ENCODE peak calls at places on chromosome 16, in four cellular contexts. S is HEK293T, P is HepG2, G is K562. A is an unnamed sample.

GRCh38 chr16:19375561-19376158 is 42.0 kb upstream of the TMC5 start:
- DNase-seq in P (peak; percentile 60), G (peak; percentile 70), S (peak; percentile 70), A (peak; percentile 59)

GRCh38 chr16:83273504-83274173 is 534.1 kb upstream of the HSBP1 start:
- DNase-seq in P (no peak), S (no peak), G (no peak), A (no peak)

GRCh38 chr16:57208926-57209325 is 22.8 kb downstream of the RSPRY1 start:
- DNase-seq in S (no peak), P (no peak), G (no peak), A (no peak)

GRCh38 chr16:8893976-8894690 is 12.0 kb downstream of the LITAFD start:
- DNase-seq in G (no peak), P (no peak), S (no peak), A (no peak)

GRCh38 chr16:48052731-48053130 is 103.1 kb downstream of the ABCC12 start:
- DNase-seq in S (no peak), G (no peak), P (no peak), A (no peak)

GRCh38 chr16:48831081-48831722 is 221.2 kb upstream of the N4BP1 start:
- DNase-seq in P (peak; percentile 10), G (peak; percentile 22), S (peak; percentile 41), A (peak; percentile 61)

GRCh38 chr16:77117687-77118086 is 73.3 kb upstream of the MON1B start:
- DNase-seq in P (no peak), S (no peak), G (no peak), A (no peak)

GRCh38 chr16:54422569-54422978 is 136.0 kb upstream of the IRX3 start:
- DNase-seq in G (no peak), S (no peak), P (no peak), A (no peak)

GRCh38 chr16:19601083-19601976 is 45.8 kb downstream of the VPS35L start:
- DNase-seq in P (peak; percentile 47), G (peak; percentile 51), S (peak; percentile 36), A (no peak)

GRCh38 chr16:74462361-74462760 is 41.1 kb upstream of the CLEC18B start:
- DNase-seq in G (no peak), S (no peak), P (no peak), A (no peak)

GRCh38 chr16:20954574-20954973 is 54.0 kb downstream of the LYRM1 start:
- DNase-seq in S (no peak), G (no peak), P (no peak), A (no peak)

GRCh38 chr16:53743149-53743566 is 39.2 kb downstream of the FTO start:
- DNase-seq in S (peak; percentile 32), P (peak; percentile 39), G (peak; percentile 35), A (peak; percentile 21)

GRCh38 chr16:24748242-24748641 is 18.8 kb downstream of the TNRC6A start:
- DNase-seq in G (no peak), P (no peak), S (no peak), A (no peak)

GRCh38 chr16:24364596-24364995 is 108.5 kb downstream of the CACNG3 start:
- DNase-seq in S (no peak), G (no peak), P (no peak), A (no peak)

GRCh38 chr16:50185005-50185505 is 31.9 kb downstream of the TENT4B start:
- DNase-seq in G (no peak), P (peak; percentile 87), S (no peak), A (no peak)

GRCh38 chr16:3977376-3977775 is 96.9 kb upstream of the CREBBP start:
- DNase-seq in P (no peak), S (no peak), G (no peak), A (no peak)

GRCh38 chr16:53945996-53946395 is 242.0 kb downstream of the FTO start:
- DNase-seq in G (peak; percentile 43), S (no peak), P (peak; percentile 57), A (no peak)

GRCh38 chr16:84144301-84144858 is 597 bp downstream of the HSDL1 start:
- DNase-seq in G (peak; percentile 53), S (no peak), P (no peak), A (peak; percentile 41)

GRCh38 chr16:65377131-65377649 is 255.3 kb upstream of the CDH11 start:
- DNase-seq in S (no peak), G (no peak), P (no peak), A (no peak)

GRCh38 chr16:87368029-87368765 is 15.4 kb downstream of the FBXO31 start:
- DNase-seq in G (no peak), S (no peak), P (no peak), A (no peak)

GRCh38 chr16:23302045-23302956 is at the start of gene SCNN1B:
- DNase-seq in S (peak; percentile 39), P (no peak), G (no peak), A (peak; percentile 58)

GRCh38 chr16:74836111-74836671 is 61.6 kb upstream of the FA2H start:
- DNase-seq in P (no peak), G (no peak), S (no peak), A (no peak)

GRCh38 chr16:48611329-48612137 is 1.6 kb upstream of the N4BP1 start:
- DNase-seq in S (no peak), P (peak; percentile 79), G (peak; percentile 24), A (peak; percentile 21)

GRCh38 chr16:9489823-9490467 is 398.5 kb downstream of the HAPSTR1 start:
- DNase-seq in G (no peak), P (no peak), S (no peak), A (peak; percentile 12)

GRCh38 chr16:68005786-68006286 is 6.6 kb upstream of the DPEP2 start:
- DNase-seq in S (no peak), G (no peak), P (no peak), A (no peak)

GRCh38 chr16:82011199-82011641 is at the start of gene SDR42E1:
- DNase-seq in G (peak; percentile 35), P (no peak), S (no peak), A (no peak)

GRCh38 chr16:11672206-11673090 is 4.2 kb downstream of the SNN start:
- DNase-seq in S (no peak), P (no peak), G (peak; percentile 35), A (no peak)

GRCh38 chr16:72787519-72788268 is 260.2 kb downstream of the ZFHX3 start:
- DNase-seq in G (no peak), P (no peak), S (no peak), A (peak; percentile 56)

GRCh38 chr16:12930881-12931280 is 29.5 kb downstream of the SHISA9 start:
- DNase-seq in G (no peak), S (no peak), P (no peak), A (no peak)

GRCh38 chr16:12925026-12925425 is 23.6 kb downstream of the SHISA9 start:
- DNase-seq in P (no peak), G (no peak), S (no peak), A (no peak)

GRCh38 chr16:12927591-12927990 is 26.2 kb downstream of the SHISA9 start:
- DNase-seq in P (no peak), G (no peak), S (no peak), A (no peak)
- TF ChIP-seq ELF4 in P (no peak), G (no peak), S (no peak), A (no peak)

DNA sequence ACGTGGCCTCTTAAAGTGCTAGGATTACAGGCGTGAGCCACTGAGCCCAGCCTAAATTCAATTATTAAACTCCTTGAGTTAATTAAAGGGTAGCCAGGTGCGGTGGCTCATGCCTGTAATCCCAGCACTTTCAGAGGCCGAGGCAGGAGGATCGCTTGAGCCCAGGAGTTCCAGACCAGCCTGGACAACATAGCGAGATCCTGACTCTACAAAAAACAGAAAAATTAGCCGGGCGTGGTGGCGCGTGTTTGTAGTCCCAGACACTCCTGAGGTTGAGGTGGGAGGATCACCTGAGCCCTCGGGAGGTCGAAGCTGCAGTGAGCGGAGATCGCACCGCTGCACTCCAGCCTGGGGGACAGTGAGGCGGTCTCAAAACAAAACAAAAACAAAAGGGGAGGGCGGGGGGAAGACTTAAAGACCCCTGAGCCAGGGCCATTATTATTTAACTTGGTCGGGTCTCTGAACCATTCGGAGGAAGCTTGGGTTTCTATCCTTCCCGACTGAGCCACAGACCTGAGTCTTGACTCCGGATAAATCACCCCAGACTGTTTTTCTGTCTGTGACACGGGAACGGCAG is 19.5 kb downstream of the BCL7C start:
- DNase-seq in S (no peak), P (no peak), G (no peak), A (no peak)
- TF ChIP-seq ELF4 in S (no peak), P (no peak), G (no peak), A (no peak)

DNA sequence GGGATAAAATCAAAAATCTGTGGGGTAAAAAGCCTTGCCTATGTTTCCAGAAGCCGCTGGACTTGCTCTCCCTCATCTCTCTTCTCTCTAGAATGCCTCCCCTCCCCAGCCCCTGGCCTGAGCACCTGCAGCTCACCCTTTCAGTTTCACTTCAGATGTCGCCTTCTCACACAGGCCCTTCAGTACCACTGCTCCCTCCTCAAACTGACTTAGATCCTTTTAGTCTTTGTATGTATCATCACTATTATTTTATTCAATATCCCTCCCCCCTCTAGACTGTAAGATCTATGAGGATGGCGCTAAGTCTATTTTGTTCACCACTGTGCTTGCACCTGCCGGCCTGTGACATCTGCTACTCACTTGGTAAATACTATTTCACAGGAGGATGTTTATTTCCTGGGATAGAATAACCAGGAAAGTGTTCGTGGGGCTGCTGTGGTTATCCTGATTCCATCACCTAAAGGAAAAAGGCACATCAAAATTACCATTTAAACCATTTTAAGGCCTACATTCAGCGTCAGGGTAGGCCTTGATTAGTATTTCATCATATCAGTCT is 122.3 kb downstream of the MRTFB start:
- DNase-seq in P (no peak), S (no peak), G (no peak), A (no peak)
- TF ChIP-seq ELF4 in P (no peak), S (no peak), G (no peak), A (no peak)

DNA sequence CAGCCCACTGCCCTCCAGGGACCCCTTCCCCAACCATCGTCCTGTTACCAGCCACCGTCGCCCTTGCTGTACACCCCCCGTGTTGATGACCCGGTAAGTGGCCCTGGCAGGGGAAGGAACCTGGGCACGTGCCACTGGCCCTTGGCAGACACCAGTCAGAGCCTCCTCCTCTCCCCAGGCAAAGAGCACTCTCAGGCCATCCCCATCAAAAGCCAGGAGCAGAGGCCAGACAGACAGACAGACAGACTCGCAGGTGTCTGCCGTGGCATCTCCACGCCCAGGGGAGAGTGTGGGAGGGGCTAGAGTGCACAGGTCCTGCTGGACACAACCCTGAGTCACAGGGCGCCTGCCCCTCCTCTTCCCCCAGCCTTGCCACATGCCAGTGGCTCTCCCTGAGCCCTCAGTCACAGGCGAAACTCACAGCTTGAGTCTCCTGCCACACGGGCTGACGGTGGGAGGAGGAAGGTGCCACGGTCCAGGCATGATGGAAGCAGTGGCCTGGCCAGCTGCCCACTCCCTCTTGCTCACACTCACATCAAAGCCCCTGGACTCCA is 7.8 kb downstream of the CLCN7 start:
- DNase-seq in G (no peak), P (no peak), S (no peak), A (no peak)
- TF ChIP-seq ELF4 in G (no peak), P (no peak), S (no peak), A (no peak)

DNA sequence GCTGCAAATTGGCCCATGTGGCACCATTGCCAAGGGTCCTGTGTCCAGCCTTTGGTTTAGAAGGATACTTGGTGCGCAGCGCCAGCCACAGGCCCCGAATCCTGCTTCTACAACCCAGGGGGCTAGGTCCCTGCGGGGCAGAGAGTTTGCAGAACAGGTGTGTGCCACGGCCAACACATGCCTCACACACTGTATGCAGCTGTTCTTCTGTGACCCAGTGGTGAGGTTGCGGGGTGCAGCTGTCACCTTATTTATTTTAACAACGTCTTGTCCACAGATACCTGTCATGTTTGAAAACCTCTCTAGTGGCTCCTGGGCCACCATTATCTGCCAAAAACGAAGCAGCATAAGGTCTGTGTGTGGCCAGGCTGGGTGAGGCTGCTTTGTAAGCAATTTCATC is 11.6 kb downstream of the CBFA2T3 start:
- DNase-seq in S (no peak), G (no peak), P (no peak), A (no peak)
- TF ChIP-seq ELF4 in S (no peak), G (no peak), P (no peak), A (no peak)

GRCh38 chr16:88732961-88733294 is 26.6 kb downstream of the CTU2 start:
- DNase-seq in S (no peak), P (no peak), G (no peak), A (no peak)
- TF ChIP-seq ELF4 in S (no peak), P (no peak), G (no peak), A (no peak)

GRCh38 chr16:90077757-90078593 is 844 bp upstream of the PRDM7 start:
- DNase-seq in S (no peak), P (no peak), G (peak; percentile 18), A (no peak)
- TF ChIP-seq ELF4 in S (no peak), P (no peak), G (no peak), A (no peak)

A was measured in WTC11.